ENCODE peak calls at places on chromosomes 3 and 15, in five cellular contexts. A is HCT116, L is endothelial cell of umbilical vein, Z is breast epithelium, O is stomach. D is an unnamed sample.

GRCh38 chr3:41040256-41040655 is 159.0 kb upstream of the CTNNB1 start:
- DNase-seq in O (no peak), L (no peak), A (no peak), Z (no peak), D (peak; percentile 66)

GRCh38 chr3:16309558-16309957 is 44.5 kb downstream of the OXNAD1 start:
- DNase-seq in A (peak; percentile 57), O (no peak), Z (no peak), L (peak; percentile 53), D (no peak)

GRCh38 chr3:97952280-97952679 is 20.0 kb downstream of the RIOX2 start:
- DNase-seq in A (no peak), Z (no peak), L (no peak), O (peak; percentile 32), D (no peak)

GRCh38 chr15:92930776-92931175 is 30.7 kb downstream of the CHD2 start:
- DNase-seq in L (no peak), Z (no peak), O (no peak), A (no peak), D (no peak)

GRCh38 chr15:71278989-71279756 is 163.9 kb downstream of the THSD4 start:
- DNase-seq in Z (no peak), O (peak; percentile 90), A (no peak), L (peak; percentile 93), D (peak; percentile 94)

GRCh38 chr3:164903820-164904451 is 174.4 kb downstream of the SI start:
- DNase-seq in A (no peak), Z (no peak), L (no peak), O (no peak), D (no peak)

GRCh38 chr15:42070276-42070965 is 23.9 kb downstream of the PLA2G4D start:
- DNase-seq in A (no peak), L (no peak), O (peak; percentile 23), Z (no peak), D (no peak)

GRCh38 chr3:117979466-117979865 is 1055.2 kb downstream of the IGSF11 start:
- DNase-seq in A (no peak), L (no peak), O (no peak), Z (no peak), D (no peak)

GRCh38 chr3:99356681-99357080 is 281.7 kb upstream of the COL8A1 start:
- DNase-seq in L (no peak), Z (no peak), A (no peak), O (no peak), D (no peak)

GRCh38 chr3:12279591-12280326 is 9.1 kb upstream of the PPARG start:
- DNase-seq in L (no peak), A (no peak), O (no peak), Z (no peak), D (no peak)

GRCh38 chr15:72341361-72341760 is 21.4 kb upstream of the CELF6 start:
- DNase-seq in Z (no peak), L (no peak), O (no peak), A (peak; percentile 7), D (no peak)

GRCh38 chr3:3632439-3632838 is 166.8 kb upstream of the LRRN1 start:
- DNase-seq in Z (no peak), A (no peak), L (no peak), O (no peak), D (no peak)

GRCh38 chr15:65816441-65816840 is 24.3 kb upstream of the DENND4A start:
- DNase-seq in L (no peak), Z (no peak), A (no peak), O (no peak), D (no peak)

GRCh38 chr3:170862618-170863374 is 7.2 kb downstream of the RPL22L1 start:
- DNase-seq in L (no peak), A (no peak), O (no peak), Z (no peak), D (no peak)

GRCh38 chr15:67433495-67434099 is 87.3 kb upstream of the C15orf61 start:
- DNase-seq in Z (no peak), A (peak; percentile 27), O (peak; percentile 64), L (peak; percentile 66), D (no peak)

GRCh38 chr3:149610351-149611105 is 47.3 kb downstream of the WWTR1 start:
- DNase-seq in O (no peak), L (peak; percentile 64), A (no peak), Z (no peak), D (no peak)

GRCh38 chr3:127792664-127793292 is 29.5 kb downstream of the MGLL start:
- DNase-seq in L (peak; percentile 82), A (no peak), Z (no peak), O (peak; percentile 50), D (no peak)
- TF ChIP-seq POLR2AphosphoS5 in L (peak; percentile 47), A (no peak), Z (no peak), O (no peak), D (peak; percentile 62)

GRCh38 chr15:96326551-96327154 is 3.8 kb upstream of the NR2F2 start:
- DNase-seq in A (no peak), Z (peak; percentile 59), L (peak; percentile 70), O (peak; percentile 61), D (no peak)
- TF ChIP-seq POLR2A in A (no peak), Z (no peak), L (no peak), O (no peak), D (no peak)

GRCh38 chr3:52487050-52487787 is 7.9 kb upstream of the STAB1 start:
- DNase-seq in L (no peak), Z (no peak), O (no peak), A (no peak), D (no peak)
- TF ChIP-seq POLR2AphosphoS5 in L (no peak), Z (no peak), O (no peak), A (no peak), D (no peak)

GRCh38 chr3:29265673-29266072 is 15.2 kb upstream of the RBMS3 start:
- DNase-seq in L (no peak), Z (no peak), O (no peak), A (no peak), D (no peak)
- TF ChIP-seq POLR2A in L (no peak), Z (no peak), O (no peak), A (no peak), D (no peak)

GRCh38 chr3:156460206-156460609 is 94.7 kb downstream of the SSR3 start:
- DNase-seq in A (no peak), Z (no peak), L (no peak), O (no peak), D (no peak)

GRCh38 chr3:156459434-156459833 is 95.5 kb downstream of the SSR3 start:
- DNase-seq in A (no peak), O (no peak), L (no peak), Z (no peak), D (no peak)

GRCh38 chr3:156461889-156462288 is 93.0 kb downstream of the SSR3 start:
- DNase-seq in Z (no peak), L (no peak), O (no peak), A (no peak), D (no peak)

GRCh38 chr3:156455839-156456238 is 99.1 kb downstream of the SSR3 start:
- DNase-seq in A (no peak), O (no peak), Z (no peak), L (no peak), D (no peak)

DNA sequence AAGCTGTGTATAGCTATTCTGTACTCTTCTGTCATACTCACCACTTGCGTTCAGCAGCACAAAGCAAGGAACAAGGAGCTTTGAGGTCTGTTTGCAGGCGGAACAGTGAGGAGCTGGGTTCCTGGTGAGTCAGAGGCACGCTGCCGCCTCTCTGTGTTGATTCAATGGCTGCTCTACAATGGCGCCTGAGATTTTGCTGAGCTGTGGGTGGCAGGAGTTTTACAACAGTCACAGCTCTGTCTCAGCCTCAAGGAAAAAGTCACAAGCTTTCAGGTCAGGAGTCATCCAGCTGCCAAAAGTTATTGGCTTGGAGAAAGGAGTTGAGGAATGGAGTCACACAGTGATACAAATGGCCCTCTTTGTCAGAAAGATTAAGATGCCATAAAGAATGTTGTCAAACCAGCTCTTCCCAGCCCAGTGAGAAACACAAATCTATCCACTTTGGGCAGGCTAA is 98.1 kb downstream of the SSR3 start:
- DNase-seq in L (no peak), O (no peak), Z (no peak), A (no peak), D (no peak)
- TF ChIP-seq POLR2AphosphoS5 in L (no peak), O (no peak), Z (no peak), A (no peak), D (no peak)

GRCh38 chr15:69298697-69299441 is at the start of gene PAQR5:
- DNase-seq in Z (no peak), L (no peak), O (peak; percentile 68), A (no peak), D (no peak)
- TF ChIP-seq POLR2A in Z (no peak), L (no peak), O (no peak), A (no peak), D (no peak)

DNA sequence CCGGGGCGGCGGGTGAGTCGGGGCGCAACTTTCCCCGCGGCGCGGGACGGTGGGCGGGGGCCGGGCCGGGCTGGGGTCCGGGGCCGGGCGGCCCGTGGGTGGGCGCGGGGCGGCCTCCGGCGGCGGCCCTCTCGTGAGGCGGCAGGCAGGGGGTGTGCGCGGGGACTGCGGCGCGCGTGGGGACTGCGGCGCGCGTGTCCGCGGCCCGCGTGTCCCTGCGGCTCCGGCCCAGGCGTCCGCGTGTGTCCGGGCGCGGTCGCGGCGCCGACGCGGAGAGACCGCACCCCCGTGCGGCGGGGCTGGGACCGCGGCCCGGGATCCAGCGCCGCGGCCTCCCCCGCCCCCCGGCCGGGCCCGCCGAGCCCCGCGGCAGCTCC is 349 bp downstream of the PLXNA1 start:
- DNase-seq in Z (no peak), O (no peak), L (no peak), A (no peak), D (no peak)
- TF ChIP-seq POLR2AphosphoS5 in Z (no peak), O (no peak), L (no peak), A (no peak), D (no peak)

GRCh38 chr15:43406192-43406591 is 35.3 kb downstream of the TUBGCP4 start:
- DNase-seq in Z (no peak), O (no peak), A (no peak), L (no peak), D (no peak)

GRCh38 chr15:43408789-43409188 is 37.9 kb downstream of the TUBGCP4 start:
- DNase-seq in Z (no peak), L (no peak), A (no peak), O (no peak), D (no peak)

GRCh38 chr15:43404130-43404529 is 33.2 kb downstream of the TUBGCP4 start:
- DNase-seq in O (no peak), Z (no peak), A (no peak), L (no peak), D (no peak)

GRCh38 chr15:43403616-43404015 is 32.7 kb downstream of the TUBGCP4 start:
- DNase-seq in Z (no peak), L (no peak), O (no peak), A (no peak), D (no peak)

GRCh38 chr15:43406808-43407207 is 35.9 kb downstream of the TUBGCP4 start:
- DNase-seq in O (no peak), L (no peak), A (no peak), Z (no peak), D (no peak)
- TF ChIP-seq POLR2A in O (no peak), L (no peak), A (no peak), Z (no peak), D (no peak)

D was measured in esophagus muscularis mucosa.